ENCODE peak calls at places on chromosome 15, in four cellular contexts. One of them, this sample, is unnamed. For H3K9me3, H3K36me3 and H3K4me1, the result is how much of the 10 kb centered on the place peaks cover.

GRCh38 chr15:100115711-100116090 is 226.1 kb downstream of the ADAMTS17 start:
- DNase-seq in effector memory CD4-positive, alpha-beta T cell: no peak
- DNase-seq in body of pancreas: no peak
- DNase-seq in CD8-positive, alpha-beta T cell: no peak
- DNase-seq in this sample: no peak

GRCh38 chr15:39735120-39735717 is 47.4 kb downstream of the FSIP1 start:
- DNase-seq in effector memory CD4-positive, alpha-beta T cell: no peak
- DNase-seq in body of pancreas: no peak
- DNase-seq in CD8-positive, alpha-beta T cell: no peak
- DNase-seq in this sample: no peak

GRCh38 chr15:52005748-52006701 is 13.0 kb upstream of the MAPK6 start:
- DNase-seq in effector memory CD4-positive, alpha-beta T cell: no peak
- DNase-seq in body of pancreas: no peak
- DNase-seq in CD8-positive, alpha-beta T cell: no peak
- DNase-seq in this sample: no peak

GRCh38 chr15:70702584-70702983 is 60.8 kb downstream of the UACA start:
- DNase-seq in effector memory CD4-positive, alpha-beta T cell: no peak
- DNase-seq in body of pancreas: no peak
- DNase-seq in CD8-positive, alpha-beta T cell: no peak
- DNase-seq in this sample: no peak

GRCh38 chr15:76973362-76973743 is 21.6 kb upstream of the PSTPIP1 start:
- DNase-seq in effector memory CD4-positive, alpha-beta T cell: peak
- DNase-seq in body of pancreas: no peak
- DNase-seq in CD8-positive, alpha-beta T cell: peak
- DNase-seq in this sample: peak

GRCh38 chr15:66621491-66622467 is 56.0 kb upstream of the LCTL start:
- DNase-seq in effector memory CD4-positive, alpha-beta T cell: no peak
- DNase-seq in body of pancreas: no peak
- DNase-seq in CD8-positive, alpha-beta T cell: no peak
- DNase-seq in this sample: no peak

GRCh38 chr15:78061963-78062427 is 15.5 kb downstream of the TBC1D2B start:
- DNase-seq in effector memory CD4-positive, alpha-beta T cell: no peak
- DNase-seq in body of pancreas: no peak
- DNase-seq in CD8-positive, alpha-beta T cell: peak
- DNase-seq in this sample: peak

GRCh38 chr15:88312941-88313579 is 56.5 kb upstream of the NTRK3 start:
- DNase-seq in effector memory CD4-positive, alpha-beta T cell: no peak
- DNase-seq in body of pancreas: no peak
- DNase-seq in CD8-positive, alpha-beta T cell: no peak
- DNase-seq in this sample: no peak

GRCh38 chr15:58247803-58248503 is 109.8 kb downstream of the AQP9 start:
- DNase-seq in effector memory CD4-positive, alpha-beta T cell: no peak
- DNase-seq in body of pancreas: peak
- DNase-seq in CD8-positive, alpha-beta T cell: no peak
- DNase-seq in this sample: no peak

GRCh38 chr15:36175781-36176211 is 403.6 kb upstream of the CDIN1 start:
- DNase-seq in effector memory CD4-positive, alpha-beta T cell: no peak
- DNase-seq in body of pancreas: no peak
- DNase-seq in CD8-positive, alpha-beta T cell: no peak
- DNase-seq in this sample: no peak

GRCh38 chr15:41983221-41983620 is 10.9 kb upstream of the EHD4 start:
- DNase-seq in effector memory CD4-positive, alpha-beta T cell: no peak
- DNase-seq in body of pancreas: no peak
- DNase-seq in CD8-positive, alpha-beta T cell: no peak
- DNase-seq in this sample: no peak

GRCh38 chr15:77607111-77607893 is 25.4 kb downstream of the LINGO1 start:
- DNase-seq in effector memory CD4-positive, alpha-beta T cell: no peak
- DNase-seq in body of pancreas: no peak
- DNase-seq in CD8-positive, alpha-beta T cell: no peak
- DNase-seq in this sample: no peak

GRCh38 chr15:44427756-44428724 is 611 bp downstream of the CTDSPL2 start:
- DNase-seq in effector memory CD4-positive, alpha-beta T cell: no peak
- DNase-seq in body of pancreas: no peak
- DNase-seq in CD8-positive, alpha-beta T cell: no peak
- DNase-seq in this sample: no peak

GRCh38 chr15:30928076-30928475 is 24.4 kb downstream of the FAN1 start:
- DNase-seq in effector memory CD4-positive, alpha-beta T cell: no peak
- DNase-seq in body of pancreas: no peak
- DNase-seq in CD8-positive, alpha-beta T cell: no peak
- DNase-seq in this sample: no peak

GRCh38 chr15:101324513-101325177 is 29.6 kb upstream of the SNRPA1 start:
- DNase-seq in effector memory CD4-positive, alpha-beta T cell: no peak
- DNase-seq in body of pancreas: no peak
- DNase-seq in CD8-positive, alpha-beta T cell: no peak
- DNase-seq in this sample: no peak

GRCh38 chr15:25238716-25239470 is 199.9 kb downstream of the UBE3A start:
- DNase-seq in effector memory CD4-positive, alpha-beta T cell: no peak
- DNase-seq in body of pancreas: no peak
- DNase-seq in CD8-positive, alpha-beta T cell: no peak
- DNase-seq in this sample: no peak

GRCh38 chr15:25242166-25242879 is 196.5 kb downstream of the UBE3A start:
- DNase-seq in effector memory CD4-positive, alpha-beta T cell: no peak
- DNase-seq in body of pancreas: peak
- DNase-seq in CD8-positive, alpha-beta T cell: no peak
- DNase-seq in this sample: no peak

GRCh38 chr15:25239471-25240345 is 199.1 kb downstream of the UBE3A start:
- DNase-seq in effector memory CD4-positive, alpha-beta T cell: no peak
- DNase-seq in body of pancreas: peak
- DNase-seq in CD8-positive, alpha-beta T cell: no peak
- DNase-seq in this sample: no peak

GRCh38 chr15:25241241-25241801 is 197.5 kb downstream of the UBE3A start:
- DNase-seq in effector memory CD4-positive, alpha-beta T cell: no peak
- DNase-seq in body of pancreas: peak
- DNase-seq in CD8-positive, alpha-beta T cell: no peak
- DNase-seq in this sample: no peak

DNA sequence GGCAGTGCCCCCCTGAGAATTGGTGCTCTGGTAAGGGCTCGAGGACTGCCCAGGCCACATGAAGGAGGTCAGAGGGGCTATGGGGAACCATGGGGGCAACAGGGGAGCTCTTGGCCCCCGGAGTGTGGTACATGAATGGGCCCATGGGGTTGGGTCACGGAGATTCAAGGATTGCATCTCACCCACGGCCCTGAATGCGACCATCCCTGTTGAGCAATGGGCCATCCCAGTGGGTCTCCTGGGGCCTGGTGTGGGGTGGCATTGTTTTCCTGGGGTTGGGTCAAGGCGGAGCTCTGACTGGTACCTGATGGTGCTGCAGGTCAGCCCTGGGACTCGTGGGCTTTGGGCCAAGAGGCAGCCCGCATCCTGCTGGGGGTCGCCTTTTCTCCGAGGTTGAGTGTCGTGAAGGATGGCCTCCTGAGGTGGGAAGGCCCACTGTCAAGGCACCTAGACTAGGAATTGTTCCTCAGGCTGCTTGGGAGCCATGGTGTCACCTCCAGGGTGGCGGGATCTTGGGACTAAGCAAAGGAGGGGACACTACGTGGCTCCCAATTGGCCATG is 198.3 kb downstream of the UBE3A start:
- DNase-seq in effector memory CD4-positive, alpha-beta T cell: no peak
- DNase-seq in body of pancreas: peak
- DNase-seq in CD8-positive, alpha-beta T cell: no peak
- DNase-seq in this sample: no peak
- H3K9me3 ChIP-seq in effector memory CD4-positive, alpha-beta T cell: under half
- H3K9me3 ChIP-seq in body of pancreas: under half
- H3K9me3 ChIP-seq in CD8-positive, alpha-beta T cell: under half
- H3K9me3 ChIP-seq in this sample: under half

GRCh38 chr15:64961013-64961412 is 28.7 kb downstream of the SPG21 start:
- DNase-seq in effector memory CD4-positive, alpha-beta T cell: no peak
- DNase-seq in body of pancreas: no peak
- DNase-seq in CD8-positive, alpha-beta T cell: no peak
- DNase-seq in this sample: no peak
- H3K36me3 ChIP-seq in effector memory CD4-positive, alpha-beta T cell: half or more
- H3K36me3 ChIP-seq in body of pancreas: under half
- H3K36me3 ChIP-seq in CD8-positive, alpha-beta T cell: half or more
- H3K36me3 ChIP-seq in this sample: half or more

GRCh38 chr15:74417670-74418069 is 16.1 kb downstream of the SEMA7A start:
- DNase-seq in effector memory CD4-positive, alpha-beta T cell: no peak
- DNase-seq in body of pancreas: no peak
- DNase-seq in CD8-positive, alpha-beta T cell: no peak
- DNase-seq in this sample: no peak
- H3K4me1 ChIP-seq in effector memory CD4-positive, alpha-beta T cell: under half
- H3K4me1 ChIP-seq in body of pancreas: under half
- H3K4me1 ChIP-seq in CD8-positive, alpha-beta T cell: under half
- H3K4me1 ChIP-seq in this sample: under half

DNA sequence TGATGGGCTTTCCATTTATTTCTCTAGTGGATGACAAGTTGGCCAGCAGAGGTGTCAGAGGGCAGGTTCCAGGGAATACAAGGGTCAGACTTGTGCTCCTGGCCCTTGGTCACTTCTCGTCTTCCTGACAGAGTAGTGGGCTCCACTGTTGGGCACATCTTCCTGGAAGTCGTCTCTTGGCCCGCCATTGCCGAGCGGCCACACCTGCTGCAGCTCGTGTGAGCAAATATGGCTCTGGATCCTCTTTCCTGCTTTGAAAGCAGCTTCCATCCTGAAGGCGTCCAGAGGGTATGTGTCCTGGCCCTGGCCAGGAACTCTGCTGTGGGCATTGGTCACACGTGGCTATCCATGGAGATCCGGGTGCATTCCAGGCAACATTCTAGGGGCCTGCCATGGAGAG is 100.2 kb downstream of the SNRPN start:
- DNase-seq in effector memory CD4-positive, alpha-beta T cell: no peak
- DNase-seq in body of pancreas: no peak
- DNase-seq in CD8-positive, alpha-beta T cell: no peak
- DNase-seq in this sample: no peak
- H3K9me3 ChIP-seq in effector memory CD4-positive, alpha-beta T cell: half or more
- H3K9me3 ChIP-seq in body of pancreas: half or more
- H3K9me3 ChIP-seq in CD8-positive, alpha-beta T cell: half or more
- H3K9me3 ChIP-seq in this sample: half or more

DNA sequence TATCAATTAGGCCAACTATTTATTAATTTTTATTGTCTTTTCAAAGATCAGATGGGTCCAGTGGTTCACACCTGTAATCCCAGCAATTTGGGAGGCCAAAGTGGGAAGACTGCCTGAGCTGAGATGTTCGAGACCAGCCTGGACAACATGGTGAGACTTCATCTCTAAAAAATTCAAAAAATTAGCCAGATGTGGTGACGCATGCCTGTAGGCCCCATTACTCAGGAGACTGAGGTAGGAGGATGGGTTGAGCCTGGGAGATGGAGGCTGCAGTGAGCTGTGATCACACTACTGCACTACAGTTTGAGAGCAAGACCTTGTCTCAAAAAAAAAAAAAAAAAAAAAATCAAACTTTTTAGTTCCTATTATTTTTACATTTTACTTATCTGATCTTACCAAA is 8.2 kb downstream of the AP3S2 start:
- DNase-seq in effector memory CD4-positive, alpha-beta T cell: no peak
- DNase-seq in body of pancreas: no peak
- DNase-seq in CD8-positive, alpha-beta T cell: no peak
- DNase-seq in this sample: no peak
- H3K36me3 ChIP-seq in effector memory CD4-positive, alpha-beta T cell: under half
- H3K36me3 ChIP-seq in body of pancreas: under half
- H3K36me3 ChIP-seq in CD8-positive, alpha-beta T cell: under half
- H3K36me3 ChIP-seq in this sample: under half

GRCh38 chr15:95263751-95264150 is 1032.4 kb downstream of the MCTP2 start:
- DNase-seq in effector memory CD4-positive, alpha-beta T cell: no peak
- DNase-seq in body of pancreas: no peak
- DNase-seq in CD8-positive, alpha-beta T cell: no peak
- DNase-seq in this sample: no peak

GRCh38 chr15:95269247-95270155 is 1038.1 kb downstream of the MCTP2 start:
- DNase-seq in effector memory CD4-positive, alpha-beta T cell: no peak
- DNase-seq in body of pancreas: no peak
- DNase-seq in CD8-positive, alpha-beta T cell: no peak
- DNase-seq in this sample: no peak

GRCh38 chr15:95265419-95265997 is 1034.1 kb downstream of the MCTP2 start:
- DNase-seq in effector memory CD4-positive, alpha-beta T cell: no peak
- DNase-seq in body of pancreas: no peak
- DNase-seq in CD8-positive, alpha-beta T cell: no peak
- DNase-seq in this sample: no peak

GRCh38 chr15:95267476-95267875 is 1036.1 kb downstream of the MCTP2 start:
- DNase-seq in effector memory CD4-positive, alpha-beta T cell: no peak
- DNase-seq in body of pancreas: no peak
- DNase-seq in CD8-positive, alpha-beta T cell: no peak
- DNase-seq in this sample: no peak

DNA sequence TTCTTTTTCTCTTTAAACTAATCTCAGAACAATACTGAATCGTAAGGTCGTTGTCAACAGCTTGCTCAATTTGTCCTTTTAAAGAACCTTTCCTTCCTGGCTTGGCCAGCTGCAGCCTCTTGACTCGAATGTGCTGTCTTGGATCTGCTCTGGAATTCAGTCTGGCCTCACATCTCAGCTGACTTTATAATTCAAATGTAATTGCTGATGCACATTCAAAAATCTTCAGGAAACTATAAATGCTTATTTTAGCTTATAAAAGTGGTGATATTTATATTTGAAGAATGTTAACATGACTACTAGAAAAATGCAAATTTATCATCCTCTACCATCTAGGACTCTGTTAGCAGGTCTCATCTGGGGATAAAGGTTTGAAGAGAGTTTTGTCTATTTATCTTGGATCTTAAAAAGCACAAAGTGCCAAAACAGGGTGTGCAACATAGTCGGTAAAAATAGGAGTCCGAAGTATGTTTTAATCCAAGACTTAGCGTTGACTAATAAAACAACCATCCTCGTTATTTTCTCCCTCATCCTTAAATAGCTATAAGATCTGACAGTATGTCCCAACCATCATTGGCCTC is 1035.2 kb downstream of the MCTP2 start:
- DNase-seq in effector memory CD4-positive, alpha-beta T cell: no peak
- DNase-seq in body of pancreas: no peak
- DNase-seq in CD8-positive, alpha-beta T cell: no peak
- DNase-seq in this sample: no peak
- H3K4me1 ChIP-seq in effector memory CD4-positive, alpha-beta T cell: under half
- H3K4me1 ChIP-seq in body of pancreas: under half
- H3K4me1 ChIP-seq in CD8-positive, alpha-beta T cell: under half
- H3K4me1 ChIP-seq in this sample: under half